ENCODE peak calls at places on chromosomes 13 and 19, in nine cellular contexts. T, N, V, I, K, O, L, Q and A are unnamed samples.

GRCh38 chr13:41774605-41775218 is 186.2 kb downstream of the VWA8 start:
- DNase-seq in N (no peak), T (no peak), O (no peak), L (no peak), Q (no peak), K (no peak), I (no peak), V (no peak), A (no peak)

GRCh38 chr19:30841934-30842333 is 469.8 kb downstream of the ZNF536 start:
- DNase-seq in L (no peak), V (no peak), Q (no peak), K (no peak), O (no peak), I (no peak), N (peak; percentile 55), T (no peak), A (no peak)

GRCh38 chr19:34082289-34083077 is 89.8 kb upstream of the LSM14A start:
- DNase-seq in T (no peak), K (no peak), N (no peak), I (no peak), V (no peak), Q (peak; percentile 2), L (no peak), O (no peak), A (no peak)

GRCh38 chr13:93248627-93249047 is 22.0 kb downstream of the GPC6 start:
- DNase-seq in N (no peak), L (no peak), V (peak; percentile 79), O (no peak), T (peak; percentile 24), Q (peak; percentile 67), K (no peak), I (no peak), A (peak; percentile 73)

GRCh38 chr19:12665281-12665573 is 1.3 kb downstream of the MAN2B1 start:
- DNase-seq in I (no peak), T (no peak), K (no peak), V (no peak), L (no peak), Q (no peak), O (peak; percentile 19), N (peak; percentile 65), A (no peak)

GRCh38 chr19:3893509-3894179 is 13.2 kb downstream of the ATCAY start:
- DNase-seq in V (no peak), N (no peak), L (no peak), O (no peak), Q (no peak), K (no peak), I (no peak), T (no peak), A (no peak)

GRCh38 chr13:113928701-113929627 is 44.9 kb downstream of the C13orf46 start:
- DNase-seq in I (peak; percentile 82), V (peak; percentile 68), Q (peak; percentile 71), N (peak; percentile 83), K (no peak), L (no peak), O (peak; percentile 44), T (no peak), A (no peak)

GRCh38 chr19:46674416-46675178 is 13.6 kb upstream of the DACT3 start:
- DNase-seq in K (no peak), T (no peak), O (no peak), L (no peak), N (no peak), I (no peak), Q (peak; percentile 52), V (peak; percentile 25), A (peak; percentile 51)

GRCh38 chr13:72820156-72820897 is 38.4 kb downstream of the PIBF1 start:
- DNase-seq in I (no peak), O (no peak), K (no peak), N (no peak), V (peak; percentile 95), T (no peak), Q (peak; percentile 93), L (no peak), A (no peak)

GRCh38 chr19:48644839-48645651 is 942 bp downstream of the CA11 start:
- DNase-seq in T (peak; percentile 67), K (peak; percentile 65), V (peak; percentile 66), Q (peak; percentile 82), I (no peak), N (peak; percentile 87), L (no peak), O (peak; percentile 65), A (peak; percentile 62)

GRCh38 chr13:76637651-76638111 is 248.5 kb downstream of the KCTD12 start:
- DNase-seq in T (no peak), K (no peak), N (no peak), V (peak; percentile 30), L (no peak), Q (no peak), I (no peak), O (no peak), A (no peak)

GRCh38 chr13:114022876-114023275 is 49.0 kb upstream of the C13orf46 start:
- DNase-seq in O (no peak), N (no peak), Q (peak; percentile 35), L (no peak), T (no peak), I (no peak), K (no peak), V (no peak), A (no peak)

GRCh38 chr13:74796126-74796643 is 662.0 kb upstream of the KLF12 start:
- DNase-seq in I (no peak), Q (no peak), N (no peak), K (no peak), L (no peak), O (no peak), V (no peak), T (no peak), A (no peak)

GRCh38 chr13:99980201-99981114 is 1.1 kb upstream of the ZIC2 start:
- DNase-seq in T (no peak), I (peak; percentile 5), N (peak; percentile 57), O (peak; percentile 20), L (no peak), K (peak; percentile 43), Q (peak; percentile 32), V (peak; percentile 69), A (peak; percentile 62)

GRCh38 chr13:92901739-92902138 is 324.9 kb upstream of the GPC6 start:
- DNase-seq in L (no peak), O (no peak), N (no peak), Q (no peak), T (no peak), I (no peak), V (peak; percentile 53), K (no peak), A (no peak)

GRCh38 chr19:41928221-41928683 is at the start of gene ERFL:
- DNase-seq in O (no peak), T (no peak), I (no peak), Q (no peak), L (no peak), K (no peak), N (no peak), V (no peak), A (no peak)

GRCh38 chr19:28482221-28482620 is 730.7 kb downstream of the UQCRFS1 start:
- DNase-seq in K (no peak), T (no peak), I (no peak), Q (no peak), O (no peak), N (no peak), V (peak; percentile 21), L (no peak), A (no peak)

GRCh38 chr13:43003010-43003409 is 11.0 kb upstream of the EPSTI1 start:
- DNase-seq in I (no peak), K (no peak), L (no peak), N (no peak), Q (peak; percentile 67), V (peak; percentile 53), O (no peak), T (no peak), A (no peak)

GRCh38 chr19:32373614-32374295 is 28.3 kb downstream of the ZNF507 start:
- DNase-seq in T (no peak), Q (peak; percentile 100), O (no peak), K (no peak), L (no peak), N (peak; percentile 68), I (peak; percentile 93), V (peak; percentile 100), A (peak; percentile 15)

GRCh38 chr19:5586300-5587070 is 18.7 kb upstream of the TINCR start:
- DNase-seq in V (peak; percentile 10), O (no peak), T (no peak), L (no peak), K (no peak), N (no peak), Q (no peak), I (no peak), A (no peak)

GRCh38 chr13:111183959-111184684 is 69.0 kb downstream of the ARHGEF7 start:
- DNase-seq in L (no peak), V (peak; percentile 20), O (no peak), I (no peak), Q (no peak), T (no peak), K (no peak), N (no peak), A (no peak)

GRCh38 chr13:72808917-72809500 is 27.1 kb downstream of the PIBF1 start:
- DNase-seq in I (no peak), N (no peak), V (no peak), L (no peak), Q (no peak), T (no peak), K (no peak), O (no peak), A (peak; percentile 31)

GRCh38 chr13:34216251-34216650 is 398.3 kb downstream of the RFC3 start:
- DNase-seq in O (no peak), L (no peak), Q (no peak), T (no peak), I (no peak), V (no peak), K (no peak), N (no peak), A (no peak)

GRCh38 chr19:41309225-41310030 is 544 bp upstream of the CCDC97 start:
- DNase-seq in I (no peak), T (no peak), O (no peak), N (no peak), Q (no peak), L (no peak), V (no peak), K (no peak), A (no peak)

GRCh38 chr19:4064073-4064550 is 2.6 kb downstream of the ZBTB7A start:
- DNase-seq in T (no peak), N (no peak), L (no peak), K (no peak), Q (no peak), V (peak; percentile 36), I (no peak), O (peak; percentile 35), A (no peak)